ENCODE peak calls at places on chromosomes 4 and X, in four cellular contexts. Q is heart right ventricle, W is RWPE2, S is WERI-Rb-1. B is an unnamed sample.

GRCh38 chr4:13535118-13535517 is 9.2 kb downstream of the NKX3-2 start:
- DNase-seq in Q (no peak), W (no peak), S (peak), B (no peak)

GRCh38 chr4:90127223-90127705 is at the start of gene CCSER1:
- DNase-seq in Q (peak), W (peak), S (peak), B (peak)

GRCh38 chr4:101171747-101172146 is 175.6 kb downstream of the PPP3CA start:
- DNase-seq in Q (no peak), W (no peak), S (no peak), B (no peak)

GRCh38 chr4:171017596-171017995 is 795.6 kb upstream of the GALNTL6 start:
- DNase-seq in Q (no peak), W (no peak), S (no peak), B (no peak)

GRCh38 chrX:47674776-47675175 is 15.8 kb upstream of the UXT start:
- DNase-seq in Q (no peak), W (no peak), S (no peak), B (no peak)

GRCh38 chr4:113693993-113694392 is 67.5 kb downstream of the CAMK2D start:
- DNase-seq in Q (no peak), W (no peak), S (no peak), B (no peak)

GRCh38 chr4:167216783-167217182 is 17.5 kb downstream of the SPOCK3 start:
- DNase-seq in Q (no peak), W (no peak), S (no peak), B (no peak)

GRCh38 chr4:140595065-140595464 is 26.3 kb upstream of the UCP1 start:
- DNase-seq in Q (no peak), W (no peak), S (peak), B (no peak)

GRCh38 chr4:166501941-166502382 is 628.9 kb downstream of the TLL1 start:
- DNase-seq in Q (no peak), W (no peak), S (peak), B (no peak)

GRCh38 chr4:86963697-86964096 is 28.9 kb downstream of the AFF1 start:
- DNase-seq in Q (no peak), W (no peak), S (no peak), B (no peak)

GRCh38 chr4:86967798-86968197 is 33.0 kb downstream of the AFF1 start:
- DNase-seq in Q (no peak), W (no peak), S (no peak), B (no peak)

GRCh38 chr4:86968477-86969015 is 33.7 kb downstream of the AFF1 start:
- DNase-seq in Q (no peak), W (no peak), S (no peak), B (no peak)

GRCh38 chr4:86967061-86967460 is 32.2 kb downstream of the AFF1 start:
- DNase-seq in Q (no peak), W (no peak), S (no peak), B (no peak)

GRCh38 chr4:86965019-86965976 is 30.5 kb downstream of the AFF1 start:
- DNase-seq in Q (no peak), W (no peak), S (no peak), B (no peak)
- H3K27ac ChIP-seq in Q (no peak), W (no peak), S (no peak), B (no peak)

DNA sequence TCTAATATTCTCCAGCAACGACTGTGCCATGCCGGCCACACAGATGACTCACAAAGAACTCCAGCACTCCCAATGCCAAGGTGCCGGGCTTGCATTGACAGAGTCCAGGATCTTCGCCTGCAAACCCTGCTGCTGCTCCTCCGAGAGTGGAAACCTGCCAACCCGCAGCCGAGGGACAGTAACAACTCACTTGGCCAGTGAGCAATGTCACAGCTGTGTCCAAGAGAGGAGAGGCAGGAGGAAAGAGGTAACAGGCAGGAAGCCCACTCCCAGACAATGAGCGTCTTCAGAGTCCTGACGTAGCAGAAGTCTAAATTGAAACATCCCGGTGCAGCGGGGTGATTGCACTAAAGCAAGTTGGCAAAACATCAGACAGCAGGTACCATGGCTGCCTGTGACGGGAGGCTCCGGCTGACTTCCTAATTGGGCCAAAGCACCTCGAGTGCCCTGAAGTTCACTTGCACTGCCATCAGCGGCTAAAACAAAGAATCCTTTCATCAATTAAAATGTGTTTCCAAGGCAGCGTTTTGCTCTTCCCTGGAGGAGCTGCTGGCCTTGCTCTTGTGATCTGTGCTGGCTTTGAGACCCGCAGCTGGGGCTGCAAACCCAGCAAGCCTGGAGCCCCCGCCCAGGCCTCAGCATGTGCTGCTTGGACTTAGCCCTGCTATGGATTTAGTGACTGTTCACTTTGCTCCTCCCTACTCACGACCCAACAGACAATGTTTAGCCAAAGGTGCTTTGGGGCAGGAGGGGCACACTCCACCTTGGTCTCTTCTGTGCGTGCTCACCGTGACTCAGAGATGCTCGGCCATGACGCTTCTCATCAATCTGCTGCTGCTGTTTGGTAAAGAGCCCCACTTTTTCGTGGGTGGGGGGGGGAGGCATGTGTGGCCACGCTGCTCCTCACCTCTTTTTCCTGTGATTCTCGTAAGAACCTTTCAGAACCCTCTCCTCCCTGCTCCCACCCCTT is 36.5 kb downstream of the DCTD start:
- DNase-seq in Q (peak), W (no peak), S (no peak), B (peak)
- H3K27ac ChIP-seq in Q (no peak), W (no peak), S (no peak), B (no peak)

GRCh38 chr4:183098080-183098722 is 856 bp upstream of the WWC2 start:
- DNase-seq in Q (peak), W (peak), S (no peak), B (peak)

GRCh38 chr4:183098723-183099536 is at the start of gene WWC2:
- DNase-seq in Q (peak), W (peak), S (peak), B (peak)

GRCh38 chr4:183096276-183096965 is 2.6 kb upstream of the WWC2 start:
- DNase-seq in Q (no peak), W (no peak), S (no peak), B (no peak)

GRCh38 chr4:183099537-183100297 is 660 bp downstream of the WWC2 start:
- DNase-seq in Q (peak), W (peak), S (peak), B (peak)

DNA sequence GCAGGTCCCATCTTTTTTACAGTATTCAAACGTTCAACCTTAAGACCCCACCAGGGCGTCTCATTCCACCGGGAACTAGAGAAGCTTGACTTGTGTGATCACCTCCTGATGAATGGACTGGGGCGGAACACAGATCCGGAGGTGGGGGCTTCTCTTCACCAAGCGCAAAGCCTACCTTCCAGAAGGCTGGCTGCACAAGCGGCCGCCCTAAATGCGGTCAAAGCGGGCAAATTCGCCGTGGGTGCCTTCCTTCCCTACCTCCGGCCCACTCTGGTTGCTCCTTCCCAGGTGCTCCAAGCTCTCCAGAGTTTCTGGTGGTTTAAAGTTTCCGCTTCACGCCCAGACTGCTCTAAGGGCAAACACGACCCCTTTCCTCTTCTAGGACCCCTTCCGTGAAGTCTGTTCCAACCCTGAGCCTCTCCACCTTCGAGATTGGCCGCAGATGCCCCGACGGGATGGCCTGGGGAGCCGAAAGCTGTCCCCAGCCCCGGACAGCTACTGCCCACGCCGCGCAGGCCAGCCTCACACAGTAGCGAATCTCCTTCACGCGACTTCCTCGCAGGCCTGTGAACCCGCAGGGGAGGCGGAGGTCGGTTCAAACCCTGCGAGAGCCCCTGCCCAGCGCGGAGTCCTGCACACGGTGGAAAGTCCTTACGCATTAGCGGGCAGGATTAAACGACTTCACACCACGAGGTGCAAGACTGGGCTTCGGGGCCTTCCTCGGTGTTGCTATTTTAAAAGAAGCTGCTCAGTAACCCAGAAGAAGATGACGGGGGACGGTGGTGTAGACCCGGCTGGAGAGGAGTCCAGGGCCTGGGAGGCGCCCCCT is 1.6 kb upstream of the WWC2 start:
- DNase-seq in Q (peak), W (no peak), S (no peak), B (no peak)
- H3K27ac ChIP-seq in Q (peak), W (peak), S (no peak), B (peak)

GRCh38 chr4:73978886-73979285 is 2.9 kb downstream of the PF4 start:
- DNase-seq in Q (no peak), W (no peak), S (no peak), B (no peak)
- H3K27ac ChIP-seq in Q (no peak), W (peak), S (no peak), B (no peak)

B was measured in SJCRH30.